ENCODE peak calls at places on chromosome 2, in four cellular contexts. J is BJ, H is right lobe of liver, Q is body of pancreas. G is an unnamed sample.

GRCh38 chr2:236143811-236144210 is 24.4 kb downstream of the GBX2 start:
- DNase-seq in Q (no peak), J (no peak), H (no peak), G (no peak)

GRCh38 chr2:101998556-101999121 is 6.9 kb downstream of the IL1R2 start:
- DNase-seq in H (no peak), Q (no peak), J (no peak), G (no peak)

GRCh38 chr2:134623046-134623445 is 95.8 kb downstream of the TMEM163 start:
- DNase-seq in Q (no peak), J (no peak), H (no peak), G (no peak)

GRCh38 chr2:9975328-9975727 is 23.8 kb downstream of the GRHL1 start:
- DNase-seq in H (no peak), Q (peak), J (no peak), G (no peak)

GRCh38 chr2:71700880-71701397 is 247.6 kb downstream of the DYSF start:
- DNase-seq in Q (peak), J (no peak), H (peak), G (no peak)

GRCh38 chr2:43340945-43341356 is 114.5 kb upstream of the ZFP36L2 start:
- DNase-seq in Q (no peak), J (no peak), H (no peak), G (no peak)

GRCh38 chr2:233161730-233162129 is 89.7 kb upstream of the ATG16L1 start:
- DNase-seq in Q (no peak), H (no peak), J (no peak), G (no peak)

GRCh38 chr2:128285329-128285931 is 33.2 kb downstream of the HS6ST1 start:
- DNase-seq in H (no peak), Q (no peak), J (no peak), G (no peak)

DNA sequence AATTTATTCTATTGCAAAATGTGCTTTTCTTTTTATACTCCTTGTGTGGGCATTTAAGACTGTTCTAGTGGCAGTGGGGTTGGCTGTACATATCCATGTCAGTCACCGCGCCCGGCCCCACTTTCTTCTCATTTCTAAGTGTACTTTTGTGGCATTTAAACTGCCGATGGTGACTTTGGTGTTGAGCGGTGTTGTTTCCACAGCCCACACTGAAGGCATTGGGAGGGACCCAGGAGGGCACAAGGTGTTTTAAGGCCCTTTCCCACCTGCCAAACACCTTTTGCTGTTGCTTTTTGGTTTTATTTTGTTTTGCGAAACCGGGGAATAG is 369.7 kb downstream of the MTX2 start:
- DNase-seq in H (no peak), J (no peak), Q (no peak), G (no peak)
- H3K4me3 ChIP-seq in H (no peak), J (no peak), Q (no peak), G (no peak)

DNA sequence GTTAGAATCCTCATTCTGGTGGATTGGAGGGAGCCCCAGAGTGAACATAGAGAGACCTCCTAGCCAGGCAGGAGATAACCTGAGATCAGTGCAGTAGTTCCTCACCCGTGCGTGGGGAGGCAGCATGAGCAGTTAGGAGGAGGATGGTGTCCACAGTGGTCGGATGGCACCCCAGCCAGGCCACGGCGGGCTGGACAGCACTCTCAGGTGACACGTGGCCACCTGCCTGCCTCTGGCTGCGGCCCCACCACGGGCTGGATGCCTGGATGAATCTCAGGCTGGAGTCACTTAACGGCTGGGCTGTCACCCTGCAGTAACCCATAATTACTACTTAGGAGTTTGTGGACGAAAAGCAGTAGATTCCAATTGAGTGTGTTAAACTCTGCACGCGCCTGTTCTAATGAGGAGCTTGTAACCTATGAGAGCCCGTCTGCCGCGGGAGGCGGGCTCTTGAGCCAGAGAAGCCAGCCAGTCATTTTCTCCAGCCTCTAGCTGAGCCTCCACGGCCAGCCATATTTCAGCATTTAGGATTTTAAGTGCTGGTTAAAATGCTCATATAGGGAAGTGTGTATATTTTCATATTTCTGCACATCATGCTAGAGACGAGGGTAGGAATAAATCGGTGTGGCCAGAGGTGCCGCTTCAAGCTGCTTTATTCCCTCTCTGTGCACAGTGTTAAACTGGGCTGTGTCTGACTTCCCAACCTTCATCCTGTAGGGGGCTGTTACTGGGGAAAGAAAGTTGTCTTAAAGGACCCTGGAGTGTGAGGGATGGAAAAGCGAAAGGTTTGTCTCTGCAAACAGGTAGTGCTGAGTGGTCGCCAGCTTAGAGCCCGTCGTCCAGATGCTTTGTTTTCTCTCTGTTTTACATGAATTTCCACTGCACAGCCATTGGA is 144.0 kb downstream of the GLI2 start:
- DNase-seq in J (no peak), Q (no peak), H (no peak), G (no peak)
- TF ChIP-seq CTCF in J (no peak), Q (no peak), H (no peak), G (no peak)

DNA sequence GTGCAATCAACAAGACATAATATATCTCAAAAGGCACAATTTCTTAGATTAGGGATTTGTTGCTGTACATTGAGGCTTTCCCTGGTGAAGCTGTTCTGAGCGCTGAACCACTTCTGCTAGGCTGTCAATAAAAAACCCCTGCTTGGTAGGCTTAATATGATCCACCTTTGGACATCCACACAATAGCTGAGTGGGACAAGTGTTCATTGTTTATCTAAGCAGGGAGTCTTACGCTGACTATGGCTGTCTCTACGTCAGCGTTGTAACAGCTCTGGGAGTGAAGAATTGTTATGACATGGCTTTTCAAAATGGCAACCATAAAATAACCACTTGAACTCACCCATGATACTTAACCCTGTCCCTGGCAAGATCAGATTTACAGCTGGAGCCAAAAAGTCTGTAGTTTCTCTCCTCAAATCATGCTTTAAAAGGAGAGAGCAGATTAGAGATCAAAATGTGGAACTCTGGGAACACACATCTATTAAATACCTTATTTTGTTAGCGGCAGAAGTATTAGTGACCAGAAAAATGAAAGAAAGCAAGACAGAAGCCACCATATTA is 111.5 kb upstream of the SULT1C3 start:
- DNase-seq in H (no peak), J (no peak), Q (no peak), G (no peak)
- H3K4me3 ChIP-seq in H (no peak), J (no peak), Q (no peak), G (no peak)

GRCh38 chr2:116696223-116696622 is 1118.3 kb upstream of the DDX18 start:
- DNase-seq in J (no peak), H (no peak), Q (no peak), G (no peak)
- TF ChIP-seq CTCF in J (no peak), H (no peak), Q (no peak), G (no peak)

GRCh38 chr2:234679766-234680687 is 183.1 kb upstream of the ARL4C start:
- DNase-seq in H (peak), J (peak), Q (peak), G (peak)
- H3K4me3 ChIP-seq in H (no peak), J (no peak), Q (no peak), G (no peak)

GRCh38 chr2:2846379-2847130 is 515.5 kb upstream of the MYT1L start:
- DNase-seq in J (no peak), Q (peak), H (no peak), G (no peak)

GRCh38 chr2:2845796-2846315 is 514.8 kb upstream of the MYT1L start:
- DNase-seq in J (no peak), Q (no peak), H (no peak), G (no peak)

GRCh38 chr2:2845267-2845666 is 514.2 kb upstream of the MYT1L start:
- DNase-seq in Q (no peak), H (no peak), J (no peak), G (no peak)

GRCh38 chr2:2842466-2842865 is 511.4 kb upstream of the MYT1L start:
- DNase-seq in Q (no peak), H (no peak), J (no peak), G (no peak)

GRCh38 chr2:2843969-2844548 is 513.0 kb upstream of the MYT1L start:
- DNase-seq in H (no peak), Q (no peak), J (no peak), G (no peak)
- TF ChIP-seq CTCF in H (peak), Q (peak), J (no peak), G (no peak)

GRCh38 chr2:215680605-215681598 is 245.0 kb upstream of the FN1 start:
- DNase-seq in Q (no peak), H (peak), J (peak), G (peak)
- H3K4me3 ChIP-seq in Q (no peak), H (no peak), J (no peak), G (no peak)

DNA sequence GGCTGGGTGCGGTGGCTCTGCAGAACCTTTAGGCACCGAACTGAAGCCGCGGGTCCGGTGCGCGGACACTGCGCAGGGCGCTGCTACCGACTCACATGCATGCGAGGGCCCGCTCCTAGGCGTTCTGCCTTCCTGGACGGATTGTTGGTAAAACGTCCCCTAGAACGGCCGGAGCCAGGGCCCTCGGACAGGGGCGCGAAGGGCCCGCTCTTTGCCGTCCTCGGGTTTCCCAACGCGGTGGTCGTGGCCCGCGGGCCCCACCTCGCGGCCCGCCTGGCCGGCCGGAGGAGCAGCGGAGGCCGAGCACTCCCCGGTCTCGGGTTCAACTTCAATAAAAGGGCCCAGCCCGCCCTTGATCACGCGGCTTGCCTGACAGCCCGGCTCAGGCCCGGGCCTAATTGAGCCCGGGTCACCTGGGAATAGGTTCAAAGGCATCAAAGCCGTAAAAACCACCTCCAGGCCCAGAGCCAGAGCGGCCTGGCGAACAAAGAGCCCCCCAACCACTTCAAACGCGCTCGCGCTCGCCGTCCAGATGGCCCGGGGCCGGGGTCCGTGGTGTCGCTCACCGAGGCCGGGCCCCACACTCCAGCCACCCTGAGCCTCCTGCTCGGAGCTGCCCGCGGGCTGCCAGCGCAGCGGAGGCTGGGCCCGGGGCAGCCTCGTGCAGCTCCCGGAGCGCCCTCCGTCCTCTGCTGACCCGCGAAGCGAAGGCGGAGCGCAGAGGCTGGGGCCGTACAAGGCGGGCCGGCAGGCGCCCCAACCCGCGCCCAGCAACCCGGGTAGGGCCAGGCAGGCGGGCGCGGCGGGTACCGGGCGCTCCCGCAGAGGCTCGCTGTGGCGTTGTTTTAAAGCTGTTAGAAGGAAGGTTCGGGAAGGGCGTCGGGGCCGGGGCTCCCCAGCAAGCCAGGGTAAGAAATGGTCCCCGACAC is 1.1 kb upstream of the TWIST2 start:
- DNase-seq in Q (no peak), J (no peak), H (no peak), G (no peak)
- TF ChIP-seq CTCF in Q (no peak), J (peak), H (no peak), G (no peak)